ENCODE peak calls at places on chromosomes 13 and 19, in five cellular contexts. One of them, this sample, is unnamed.

GRCh38 chr13:114072421-114072820 is 60.0 kb downstream of the RASA3 start:
- DNase-seq in endothelial cell of umbilical vein: no peak
- DNase-seq in mesendoderm: no peak
- DNase-seq in AG09319: no peak
- DNase-seq in stimulated activated CD4-positive, alpha-beta T cell treated with anti-CD3 and anti-CD28 coated beads, TNF-alpha, amount 100 ng/mL, for 48 hours: no peak
- DNase-seq in this sample: no peak

GRCh38 chr19:5336195-5336965 is 4.2 kb downstream of the PTPRS start:
- DNase-seq in endothelial cell of umbilical vein: no peak
- DNase-seq in mesendoderm: no peak
- DNase-seq in AG09319: no peak
- DNase-seq in stimulated activated CD4-positive, alpha-beta T cell treated with anti-CD3 and anti-CD28 coated beads, TNF-alpha, amount 100 ng/mL, for 48 hours: no peak
- DNase-seq in this sample: no peak

GRCh38 chr13:97113231-97114001 is 108.7 kb upstream of the MBNL2 start:
- DNase-seq in endothelial cell of umbilical vein: no peak
- DNase-seq in mesendoderm: no peak
- DNase-seq in AG09319: no peak
- DNase-seq in stimulated activated CD4-positive, alpha-beta T cell treated with anti-CD3 and anti-CD28 coated beads, TNF-alpha, amount 100 ng/mL, for 48 hours: no peak
- DNase-seq in this sample: no peak

GRCh38 chr19:45299719-45300118 is 23.0 kb downstream of the CKM start:
- DNase-seq in endothelial cell of umbilical vein: no peak
- DNase-seq in mesendoderm: no peak
- DNase-seq in AG09319: no peak
- DNase-seq in stimulated activated CD4-positive, alpha-beta T cell treated with anti-CD3 and anti-CD28 coated beads, TNF-alpha, amount 100 ng/mL, for 48 hours: no peak
- DNase-seq in this sample: no peak

GRCh38 chr19:48501446-48501960 is 10.1 kb downstream of the LMTK3 start:
- DNase-seq in endothelial cell of umbilical vein: no peak
- DNase-seq in mesendoderm: peak; percentile 99
- DNase-seq in AG09319: no peak
- DNase-seq in stimulated activated CD4-positive, alpha-beta T cell treated with anti-CD3 and anti-CD28 coated beads, TNF-alpha, amount 100 ng/mL, for 48 hours: peak; percentile 44
- DNase-seq in this sample: peak; percentile 64

GRCh38 chr13:55661505-55661904 is 1479.2 kb upstream of the PRR20A start:
- DNase-seq in endothelial cell of umbilical vein: no peak
- DNase-seq in mesendoderm: no peak
- DNase-seq in AG09319: no peak
- DNase-seq in stimulated activated CD4-positive, alpha-beta T cell treated with anti-CD3 and anti-CD28 coated beads, TNF-alpha, amount 100 ng/mL, for 48 hours: no peak
- DNase-seq in this sample: no peak

GRCh38 chr13:20129076-20129475 is 31.8 kb downstream of the GJA3 start:
- DNase-seq in endothelial cell of umbilical vein: no peak
- DNase-seq in mesendoderm: no peak
- DNase-seq in AG09319: no peak
- DNase-seq in stimulated activated CD4-positive, alpha-beta T cell treated with anti-CD3 and anti-CD28 coated beads, TNF-alpha, amount 100 ng/mL, for 48 hours: no peak
- DNase-seq in this sample: no peak

GRCh38 chr13:41465965-41466364 is 8.6 kb downstream of the RGCC start:
- DNase-seq in endothelial cell of umbilical vein: no peak
- DNase-seq in mesendoderm: no peak
- DNase-seq in AG09319: no peak
- DNase-seq in stimulated activated CD4-positive, alpha-beta T cell treated with anti-CD3 and anti-CD28 coated beads, TNF-alpha, amount 100 ng/mL, for 48 hours: no peak
- DNase-seq in this sample: no peak

GRCh38 chr19:35641515-35642151 is at the start of gene ETV2:
- DNase-seq in endothelial cell of umbilical vein: peak; percentile 40
- DNase-seq in mesendoderm: peak; percentile 86
- DNase-seq in AG09319: no peak
- DNase-seq in stimulated activated CD4-positive, alpha-beta T cell treated with anti-CD3 and anti-CD28 coated beads, TNF-alpha, amount 100 ng/mL, for 48 hours: no peak
- DNase-seq in this sample: no peak

GRCh38 chr19:57053401-57053800 is 66.4 kb upstream of the USP29 start:
- DNase-seq in endothelial cell of umbilical vein: no peak
- DNase-seq in mesendoderm: no peak
- DNase-seq in AG09319: no peak
- DNase-seq in stimulated activated CD4-positive, alpha-beta T cell treated with anti-CD3 and anti-CD28 coated beads, TNF-alpha, amount 100 ng/mL, for 48 hours: no peak
- DNase-seq in this sample: no peak

GRCh38 chr13:106343831-106344230 is 191.6 kb downstream of the EFNB2 start:
- DNase-seq in endothelial cell of umbilical vein: peak; percentile 7
- DNase-seq in mesendoderm: peak; percentile 85
- DNase-seq in AG09319: no peak
- DNase-seq in stimulated activated CD4-positive, alpha-beta T cell treated with anti-CD3 and anti-CD28 coated beads, TNF-alpha, amount 100 ng/mL, for 48 hours: no peak
- DNase-seq in this sample: no peak

GRCh38 chr13:44382635-44383145 is 9.1 kb downstream of the SERP2 start:
- DNase-seq in endothelial cell of umbilical vein: no peak
- DNase-seq in mesendoderm: no peak
- DNase-seq in AG09319: no peak
- DNase-seq in stimulated activated CD4-positive, alpha-beta T cell treated with anti-CD3 and anti-CD28 coated beads, TNF-alpha, amount 100 ng/mL, for 48 hours: no peak
- DNase-seq in this sample: no peak

GRCh38 chr19:14113762-14114414 is 3.7 kb downstream of the PRKACA start:
- DNase-seq in endothelial cell of umbilical vein: no peak
- DNase-seq in mesendoderm: peak; percentile 60
- DNase-seq in AG09319: no peak
- DNase-seq in stimulated activated CD4-positive, alpha-beta T cell treated with anti-CD3 and anti-CD28 coated beads, TNF-alpha, amount 100 ng/mL, for 48 hours: peak; percentile 55
- DNase-seq in this sample: no peak

This sample was measured in ascending aorta.